ENCODE peak calls at places on chromosomes 13 and 19, in ten cellular contexts. Y, C, P, V, N, S, J, X, G and W are unnamed samples.
A peak's percentile ranks its signal among the peaks of the same experiment; 100 is the strongest.

GRCh38 chr13:72960541-72960940 is 98.3 kb upstream of the KLF5 start:
- DNase-seq in P (peak; percentile 8), N (no peak), C (no peak), J (no peak), V (no peak), S (no peak), G (no peak), X (peak; percentile 82), Y (no peak), W (no peak)

GRCh38 chr19:2043269-2043641 is 7.8 kb downstream of the MKNK2 start:
- DNase-seq in V (no peak), P (no peak), J (no peak), C (no peak), N (no peak), X (no peak), S (no peak), G (no peak), Y (peak; percentile 66), W (no peak)

GRCh38 chr13:41639237-41639904 is 182.0 kb downstream of the RGCC start:
- DNase-seq in J (no peak), P (no peak), Y (no peak), S (peak; percentile 20), N (no peak), G (no peak), X (no peak), C (no peak), V (no peak), W (no peak)

GRCh38 chr13:59946924-59947323 is 216.8 kb downstream of the DIAPH3 start:
- DNase-seq in C (no peak), Y (no peak), X (no peak), G (no peak), V (no peak), N (no peak), J (no peak), P (no peak), S (peak; percentile 72), W (no peak)

GRCh38 chr19:3783660-3784584 is 2.3 kb downstream of the MATK start:
- DNase-seq in V (no peak), Y (no peak), N (peak; percentile 62), J (no peak), P (peak; percentile 1), X (peak; percentile 33), G (peak; percentile 7), C (no peak), S (no peak), W (no peak)

GRCh38 chr19:5561559-5561958 is 6.2 kb downstream of the TINCR start:
- DNase-seq in Y (no peak), P (no peak), S (no peak), G (no peak), C (no peak), X (no peak), N (no peak), V (no peak), J (no peak), W (no peak)

GRCh38 chr19:48569814-48570213 is 17.8 kb downstream of the SULT2B1 start:
- DNase-seq in S (peak; percentile 56), J (no peak), V (no peak), X (no peak), C (no peak), Y (no peak), P (no peak), G (no peak), N (no peak), W (no peak)

GRCh38 chr19:13281567-13282291 is 131.5 kb downstream of the IER2 start:
- DNase-seq in S (peak; percentile 17), G (no peak), X (no peak), V (no peak), J (no peak), P (no peak), Y (no peak), C (no peak), N (no peak), W (no peak)

GRCh38 chr19:3073159-3073563 is 10.9 kb upstream of the TLE5 start:
- DNase-seq in P (peak; percentile 14), S (peak; percentile 68), N (no peak), C (no peak), G (peak; percentile 98), V (no peak), J (no peak), X (peak; percentile 47), Y (no peak), W (no peak)

GRCh38 chr19:5131866-5132561 is 163.1 kb downstream of the KDM4B start:
- DNase-seq in P (no peak), Y (no peak), C (peak; percentile 59), N (no peak), X (peak; percentile 6), S (no peak), J (no peak), V (no peak), G (no peak), W (no peak)

GRCh38 chr19:7748756-7749155 is 1.4 kb upstream of the CD209 start:
- DNase-seq in N (no peak), Y (no peak), V (no peak), G (no peak), C (peak; percentile 30), P (peak; percentile 22), J (no peak), S (no peak), X (no peak), W (no peak)

GRCh38 chr19:56159009-56159501 is 16.8 kb upstream of the GALP start:
- DNase-seq in V (no peak), N (no peak), C (no peak), P (no peak), J (no peak), X (no peak), S (no peak), Y (no peak), G (no peak), W (no peak)

GRCh38 chr13:79457948-79458347 is 23.0 kb upstream of the NDFIP2 start:
- DNase-seq in V (no peak), X (no peak), S (peak; percentile 59), Y (no peak), N (peak; percentile 19), C (no peak), G (no peak), P (no peak), J (no peak), W (no peak)

GRCh38 chr13:99873141-99873540 is 98.4 kb downstream of the ZIC5 start:
- DNase-seq in V (no peak), N (no peak), J (no peak), S (no peak), G (no peak), Y (no peak), X (no peak), P (no peak), C (no peak), W (no peak)

GRCh38 chr19:18286973-18287635 is 5.7 kb upstream of the JUND start:
- DNase-seq in J (no peak), G (no peak), C (no peak), X (no peak), Y (no peak), P (no peak), V (no peak), N (no peak), S (no peak), W (no peak)

GRCh38 chr13:45456196-45456972 is 8.4 kb upstream of the COG3 start:
- DNase-seq in P (no peak), N (no peak), G (no peak), C (no peak), Y (no peak), V (no peak), J (no peak), S (peak; percentile 48), X (no peak), W (no peak)

GRCh38 chr13:27270594-27271520 is at the start of gene RASL11A:
- DNase-seq in X (peak; percentile 46), G (peak; percentile 51), P (peak; percentile 68), S (peak; percentile 82), J (peak; percentile 43), V (peak; percentile 61), C (peak; percentile 68), Y (peak; percentile 92), N (peak; percentile 86), W (peak; percentile 57)

GRCh38 chr19:41327499-41328156 is 17.7 kb downstream of the CCDC97 start:
- DNase-seq in X (peak; percentile 34), P (no peak), V (peak; percentile 86), Y (peak; percentile 84), C (peak; percentile 92), S (no peak), J (peak; percentile 52), N (peak; percentile 93), G (no peak), W (no peak)

GRCh38 chr19:53868091-53868891 is 608 bp downstream of the MYADM start:
- DNase-seq in Y (peak; percentile 66), V (no peak), G (no peak), S (peak; percentile 72), N (peak; percentile 42), P (no peak), J (no peak), C (peak; percentile 78), X (no peak), W (no peak)

GRCh38 chr19:48645652-48646191 is at the start of gene CA11:
- DNase-seq in C (no peak), Y (no peak), N (no peak), S (no peak), P (peak; percentile 42), V (no peak), X (peak; percentile 56), J (no peak), G (no peak), W (no peak)

GRCh38 chr13:92804346-92804745 is 422.3 kb upstream of the GPC6 start:
- DNase-seq in P (no peak), C (no peak), V (no peak), S (peak; percentile 76), Y (no peak), X (no peak), J (no peak), N (no peak), G (no peak), W (no peak)

GRCh38 chr19:5440299-5440698 is 14.9 kb upstream of the ZNRF4 start:
- DNase-seq in P (no peak), C (no peak), Y (no peak), J (no peak), G (no peak), V (no peak), N (no peak), S (no peak), X (no peak), W (no peak)

GRCh38 chr19:11384778-11385129 is 640 bp upstream of the EPOR start:
- DNase-seq in C (no peak), V (no peak), Y (no peak), J (no peak), N (no peak), S (no peak), X (no peak), P (no peak), G (no peak), W (no peak)

GRCh38 chr19:4456843-4457653 is 546 bp downstream of the UBXN6 start:
- DNase-seq in X (peak; percentile 53), J (peak; percentile 40), G (no peak), S (peak; percentile 60), P (peak; percentile 44), N (peak; percentile 41), V (no peak), Y (peak; percentile 74), C (peak; percentile 18), W (no peak)

GRCh38 chr19:42184401-42184861 is 33.0 kb downstream of the DEDD2 start:
- DNase-seq in V (peak; percentile 41), C (peak; percentile 61), P (peak; percentile 64), Y (peak; percentile 90), G (peak; percentile 77), X (peak; percentile 78), S (peak; percentile 93), J (peak; percentile 42), N (peak; percentile 82), W (no peak)

GRCh38 chr13:19601749-19602725 is 31.4 kb upstream of the MPHOSPH8 start:
- DNase-seq in J (no peak), C (no peak), X (peak; percentile 43), Y (peak; percentile 79), N (peak; percentile 68), S (peak; percentile 27), P (peak; percentile 60), G (no peak), V (no peak), W (no peak)

GRCh38 chr19:38303517-38304351 is at the start of gene C19orf33:
- DNase-seq in G (no peak), J (no peak), N (no peak), C (peak; percentile 91), Y (no peak), S (no peak), P (no peak), X (no peak), V (no peak), W (no peak)